ENCODE peak calls at places on chromosome 1, in four cellular contexts. Y is MM.1S, K is trophoblast cell, Q is breast epithelium. O is an unnamed sample.
A peak's percentile ranks its signal among the peaks of the same experiment; 100 is the strongest.

GRCh38 chr1:20508411-20508771 is 440 bp upstream of the MUL1 start:
- DNase-seq in Q (no peak), Y (no peak), K (no peak), O (no peak)

GRCh38 chr1:27233677-27234053 is 767 bp upstream of the WDTC1 start:
- DNase-seq in Q (peak; percentile 21), K (peak; percentile 22), Y (no peak), O (no peak)

GRCh38 chr1:116880952-116881351 is 28.8 kb upstream of the PTGFRN start:
- DNase-seq in Y (no peak), Q (no peak), K (peak; percentile 49), O (no peak)

GRCh38 chr1:234918216-234918841 is 210.3 kb downstream of the TOMM20 start:
- DNase-seq in Y (no peak), Q (no peak), K (no peak), O (no peak)

GRCh38 chr1:109819365-109819764 is 55.6 kb upstream of the EPS8L3 start:
- DNase-seq in Y (no peak), Q (no peak), K (no peak), O (no peak)

GRCh38 chr1:85816606-85817005 is 108.4 kb upstream of the ZNHIT6 start:
- DNase-seq in Y (no peak), K (no peak), Q (no peak), O (no peak)

GRCh38 chr1:15506831-15507230 is 17.2 kb downstream of the CASP9 start:
- DNase-seq in Q (no peak), Y (no peak), K (no peak), O (no peak)

GRCh38 chr1:40267767-40268187 is 9.7 kb downstream of the ZMPSTE24 start:
- DNase-seq in K (no peak), Q (no peak), Y (no peak), O (peak; percentile 79)

GRCh38 chr1:224591326-224591725 is 24.8 kb upstream of the CNIH3 start:
- DNase-seq in Q (no peak), K (no peak), Y (no peak), O (no peak)

GRCh38 chr1:110350360-110350759 is 11.2 kb downstream of the RBM15 start:
- DNase-seq in K (no peak), Y (no peak), Q (no peak), O (no peak)

GRCh38 chr1:21012937-21013336 is 163.8 kb downstream of the EIF4G3 start:
- DNase-seq in Y (no peak), K (peak; percentile 29), Q (no peak), O (no peak)

GRCh38 chr1:221217029-221217428 is 337.8 kb downstream of the HLX start:
- DNase-seq in Y (no peak), Q (no peak), K (no peak), O (no peak)

GRCh38 chr1:55007626-55008025 is 8.9 kb downstream of the BSND start:
- DNase-seq in Q (no peak), Y (no peak), K (no peak), O (peak; percentile 41)

GRCh38 chr1:117600966-117601365 is 4.9 kb upstream of the TENT5C start:
- DNase-seq in Y (no peak), Q (no peak), K (no peak), O (no peak)

GRCh38 chr1:236489710-236490377 is 33.9 kb upstream of the LGALS8 start:
- DNase-seq in Y (peak; percentile 51), Q (no peak), K (peak; percentile 78), O (peak; percentile 10)

GRCh38 chr1:182716740-182717720 is 32.6 kb upstream of the RGS8 start:
- DNase-seq in Q (no peak), K (peak; percentile 82), Y (no peak), O (no peak)

GRCh38 chr1:202416641-202417040 is 68.1 kb downstream of the PPP1R12B start:
- DNase-seq in K (no peak), Y (no peak), Q (no peak), O (no peak)

GRCh38 chr1:227561303-227561702 is 2.1 kb upstream of the ZNF678 start:
- DNase-seq in Y (no peak), Q (no peak), K (no peak), O (no peak)

GRCh38 chr1:33970148-33970825 is 106.4 kb downstream of the HMGB4 start:
- DNase-seq in Q (no peak), K (no peak), Y (no peak), O (no peak)

GRCh38 chr1:94819945-94820746 is at the start of gene SLC44A3:
- DNase-seq in Q (peak; percentile 37), K (peak; percentile 62), Y (peak; percentile 37), O (no peak)

GRCh38 chr1:68049941-68050878 is at the start of gene DIRAS3:
- DNase-seq in Q (peak; percentile 29), K (peak; percentile 71), Y (peak; percentile 62), O (no peak)

GRCh38 chr1:211637066-211637465 is 38.4 kb downstream of the NEK2 start:
- DNase-seq in Q (no peak), K (no peak), Y (no peak), O (no peak)

GRCh38 chr1:234478152-234478480 is 863 bp downstream of the TARBP1 start:
- DNase-seq in Y (peak; percentile 87), K (peak; percentile 77), Q (no peak), O (no peak)

GRCh38 chr1:229905652-229906051 is 161.4 kb upstream of the GALNT2 start:
- DNase-seq in Q (no peak), K (no peak), Y (no peak), O (no peak)

GRCh38 chr1:84907095-84907827 is 14.3 kb upstream of the LPAR3 start:
- DNase-seq in Q (no peak), Y (no peak), K (no peak), O (peak; percentile 69)

GRCh38 chr1:150810958-150811676 is 3.1 kb upstream of the CTSK start:
- DNase-seq in Y (no peak), Q (no peak), K (no peak), O (no peak)

GRCh38 chr1:211198880-211199279 is 60.3 kb upstream of the RCOR3 start:
- DNase-seq in K (no peak), Q (no peak), Y (no peak), O (no peak)

GRCh38 chr1:119924948-119925898 is 28.9 kb upstream of the ADAM30 start:
- DNase-seq in Y (no peak), Q (no peak), K (no peak), O (no peak)

GRCh38 chr1:184801503-184801902 is 46.8 kb upstream of the EDEM3 start:
- DNase-seq in Y (no peak), K (no peak), Q (no peak), O (no peak)

GRCh38 chr1:184806296-184806721 is 51.7 kb upstream of the EDEM3 start:
- DNase-seq in Y (no peak), K (peak; percentile 52), Q (no peak), O (no peak)

GRCh38 chr1:184804220-184804619 is 49.6 kb upstream of the EDEM3 start:
- DNase-seq in Q (no peak), K (peak; percentile 21), Y (no peak), O (no peak)

GRCh38 chr1:184802739-184803492 is 48.3 kb upstream of the EDEM3 start:
- DNase-seq in Q (no peak), K (no peak), Y (peak; percentile 5), O (no peak)

GRCh38 chr1:184805667-184806295 is 51.1 kb upstream of the EDEM3 start:
- DNase-seq in Y (peak; percentile 81), Q (peak; percentile 87), K (peak; percentile 91), O (peak; percentile 24)
- H3K27ac ChIP-seq in Y (no peak overlapping the region), Q (peak overlapping the region; percentile 23), K (no peak overlapping the region), O (peak overlapping the region; percentile 2)

GRCh38 chr1:121515235-121515634 is 330.5 kb downstream of the SRGAP2C start:
- DNase-seq in Q (no peak), K (no peak), Y (no peak), O (no peak)
- H3K27ac ChIP-seq in Q (no peak overlapping the region), K (no peak overlapping the region), Y (no peak overlapping the region), O (no peak overlapping the region)

DNA sequence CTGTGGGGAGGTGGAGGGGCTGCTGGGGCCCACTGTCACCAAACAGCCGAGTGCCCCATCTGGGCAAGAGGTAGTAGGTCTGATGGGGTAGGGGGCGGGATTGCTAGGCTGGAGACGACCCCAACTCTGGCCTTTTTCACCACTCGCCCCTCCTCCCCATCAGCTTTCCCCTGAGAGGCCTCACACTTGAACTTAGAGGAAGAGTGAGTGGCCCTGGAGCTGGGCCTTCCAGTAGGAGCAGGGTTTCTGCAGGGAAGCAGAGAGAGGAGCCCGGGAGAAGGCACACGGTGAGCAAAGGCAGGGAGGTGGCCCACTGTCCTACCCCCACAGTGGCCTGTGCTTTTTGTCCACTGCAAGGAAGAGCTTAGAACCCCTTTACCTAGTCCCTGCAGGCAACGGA is 111.9 kb upstream of the WNT4 start:
- DNase-seq in Q (no peak), Y (no peak), K (no peak), O (no peak)
- H3K27ac ChIP-seq in Q (peak overlapping the region; percentile 58), Y (no peak overlapping the region), K (no peak overlapping the region), O (no peak overlapping the region)

GRCh38 chr1:51569284-51570062 is 47.4 kb upstream of the OSBPL9 start:
- DNase-seq in Y (peak; percentile 83), Q (peak; percentile 75), K (peak; percentile 99), O (peak; percentile 65)

GRCh38 chr1:51568231-51568935 is 48.5 kb upstream of the OSBPL9 start:
- DNase-seq in Q (no peak), K (peak; percentile 79), Y (no peak), O (no peak)

GRCh38 chr1:51572365-51572764 is 44.5 kb upstream of the OSBPL9 start:
- DNase-seq in Y (no peak), K (no peak), Q (no peak), O (no peak)

GRCh38 chr1:51567653-51568052 is 48.6 kb upstream of the EPS15 start:
- DNase-seq in K (no peak), Y (no peak), Q (peak; percentile 50), O (peak; percentile 37)

GRCh38 chr1:51570063-51570720 is 46.7 kb upstream of the OSBPL9 start:
- DNase-seq in K (peak; percentile 86), Q (no peak), Y (peak; percentile 38), O (no peak)
- H3K27ac ChIP-seq in K (peak overlapping the region; percentile 98), Q (peak overlapping the region; percentile 88), Y (peak overlapping the region; percentile 89), O (peak overlapping the region; percentile 91)

GRCh38 chr1:180041587-180041986 is 87.0 kb downstream of the CEP350 start:
- DNase-seq in Y (no peak), K (no peak), Q (no peak), O (no peak)
- H3K27ac ChIP-seq in Y (no peak overlapping the region), K (no peak overlapping the region), Q (no peak overlapping the region), O (no peak overlapping the region)

DNA sequence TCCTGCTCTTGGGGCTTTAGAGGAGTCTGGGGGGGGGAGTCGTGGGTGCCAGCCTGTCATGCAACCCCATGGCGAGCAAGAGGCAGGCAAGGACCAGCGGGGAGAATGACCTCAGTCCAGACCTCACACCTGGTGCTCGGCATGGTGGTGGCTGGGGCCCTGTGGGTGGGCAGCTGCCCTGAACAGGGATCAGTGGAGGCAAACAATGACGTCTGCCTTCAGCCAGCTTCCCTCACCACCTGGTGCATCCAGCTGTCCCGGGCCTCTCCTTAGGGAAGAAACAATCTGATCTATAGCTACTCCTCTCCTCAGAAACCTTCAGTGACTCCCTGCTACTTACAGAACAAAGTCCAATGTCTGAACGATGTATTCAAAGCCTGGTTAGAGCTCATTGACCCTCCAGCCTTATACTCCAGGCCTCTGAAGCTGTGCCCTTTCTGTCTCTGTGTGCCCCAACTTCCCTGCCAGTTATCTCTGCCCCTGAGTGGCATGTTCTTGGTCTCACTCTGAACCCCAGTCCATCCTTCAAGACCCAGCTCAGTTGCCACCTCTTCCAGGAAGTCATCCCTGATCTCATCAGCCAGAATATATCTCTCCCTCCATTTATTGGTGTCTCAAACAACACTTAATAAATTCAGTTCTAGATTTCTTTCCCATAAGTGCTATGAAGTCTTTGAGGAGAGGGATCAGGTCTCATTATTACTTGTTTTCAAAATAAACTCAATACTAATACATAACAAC is 6.6 kb downstream of the PADI2 start:
- DNase-seq in Y (no peak), Q (no peak), K (no peak), O (no peak)
- H3K27ac ChIP-seq in Y (no peak overlapping the region), Q (peak overlapping the region; percentile 52), K (no peak overlapping the region), O (no peak overlapping the region)